ENCODE peak calls at places on chromosomes 13 and 19, in seven cellular contexts. One of them, this sample, is unnamed.

GRCh38 chr19:30873003-30873402 is 476.2 kb downstream of the TSHZ3 start:
- DNase-seq in endothelial cell: no peak
- DNase-seq in T-helper 9 cell: no peak
- DNase-seq in type B pancreatic cell: no peak
- DNase-seq in cardiac muscle cell: no peak
- DNase-seq in NCI-H226: no peak
- DNase-seq in osteocyte: no peak
- DNase-seq in this sample: no peak

GRCh38 chr13:29922896-29923295 is 72.5 kb upstream of the UBL3 start:
- DNase-seq in endothelial cell: no peak
- DNase-seq in T-helper 9 cell: no peak
- DNase-seq in type B pancreatic cell: no peak
- DNase-seq in cardiac muscle cell: peak
- DNase-seq in NCI-H226: peak
- DNase-seq in osteocyte: no peak
- DNase-seq in this sample: no peak

GRCh38 chr19:10653482-10653731 is 739 bp upstream of the ILF3 start:
- DNase-seq in endothelial cell: no peak
- DNase-seq in T-helper 9 cell: no peak
- DNase-seq in type B pancreatic cell: no peak
- DNase-seq in cardiac muscle cell: no peak
- DNase-seq in NCI-H226: no peak
- DNase-seq in osteocyte: no peak
- DNase-seq in this sample: no peak

GRCh38 chr13:39401091-39401647 is 201.8 kb downstream of the LHFPL6 start:
- DNase-seq in endothelial cell: no peak
- DNase-seq in T-helper 9 cell: no peak
- DNase-seq in type B pancreatic cell: no peak
- DNase-seq in cardiac muscle cell: no peak
- DNase-seq in NCI-H226: no peak
- DNase-seq in osteocyte: no peak
- DNase-seq in this sample: no peak

GRCh38 chr13:74132768-74133656 is 1.2 kb downstream of the KLF12 start:
- DNase-seq in endothelial cell: peak
- DNase-seq in T-helper 9 cell: peak
- DNase-seq in type B pancreatic cell: peak
- DNase-seq in cardiac muscle cell: peak
- DNase-seq in NCI-H226: no peak
- DNase-seq in osteocyte: no peak
- DNase-seq in this sample: peak

GRCh38 chr13:112955271-112955937 is 13.6 kb upstream of the MCF2L start:
- DNase-seq in endothelial cell: no peak
- DNase-seq in T-helper 9 cell: no peak
- DNase-seq in type B pancreatic cell: no peak
- DNase-seq in cardiac muscle cell: no peak
- DNase-seq in NCI-H226: no peak
- DNase-seq in osteocyte: no peak
- DNase-seq in this sample: no peak

GRCh38 chr13:48660356-48661076 is 6.8 kb downstream of the CYSLTR2 start:
- DNase-seq in endothelial cell: no peak
- DNase-seq in T-helper 9 cell: no peak
- DNase-seq in type B pancreatic cell: no peak
- DNase-seq in cardiac muscle cell: no peak
- DNase-seq in NCI-H226: no peak
- DNase-seq in osteocyte: no peak
- DNase-seq in this sample: no peak

GRCh38 chr19:48398329-48399235 is 5.1 kb downstream of the GRIN2D start:
- DNase-seq in endothelial cell: peak
- DNase-seq in T-helper 9 cell: peak
- DNase-seq in type B pancreatic cell: peak
- DNase-seq in cardiac muscle cell: peak
- DNase-seq in NCI-H226: no peak
- DNase-seq in osteocyte: peak
- DNase-seq in this sample: peak

GRCh38 chr13:91304740-91305139 is 42.7 kb upstream of the MIR17HG start:
- DNase-seq in endothelial cell: no peak
- DNase-seq in T-helper 9 cell: no peak
- DNase-seq in type B pancreatic cell: no peak
- DNase-seq in cardiac muscle cell: no peak
- DNase-seq in NCI-H226: no peak
- DNase-seq in osteocyte: no peak
- DNase-seq in this sample: no peak

GRCh38 chr19:22052644-22053013 is 345 bp downstream of the ZNF257 start:
- DNase-seq in endothelial cell: no peak
- DNase-seq in T-helper 9 cell: peak
- DNase-seq in type B pancreatic cell: peak
- DNase-seq in cardiac muscle cell: peak
- DNase-seq in NCI-H226: no peak
- DNase-seq in osteocyte: no peak
- DNase-seq in this sample: peak

GRCh38 chr19:55601127-55601526 is 1.0 kb downstream of the ZNF524 start:
- DNase-seq in endothelial cell: no peak
- DNase-seq in T-helper 9 cell: no peak
- DNase-seq in type B pancreatic cell: no peak
- DNase-seq in cardiac muscle cell: no peak
- DNase-seq in NCI-H226: no peak
- DNase-seq in osteocyte: no peak
- DNase-seq in this sample: no peak

GRCh38 chr13:43441916-43442315 is 344.9 kb downstream of the ENOX1 start:
- DNase-seq in endothelial cell: no peak
- DNase-seq in T-helper 9 cell: no peak
- DNase-seq in type B pancreatic cell: no peak
- DNase-seq in cardiac muscle cell: no peak
- DNase-seq in NCI-H226: no peak
- DNase-seq in osteocyte: no peak
- DNase-seq in this sample: no peak

GRCh38 chr13:39910833-39911232 is 255.4 kb downstream of the COG6 start:
- DNase-seq in endothelial cell: no peak
- DNase-seq in T-helper 9 cell: no peak
- DNase-seq in type B pancreatic cell: no peak
- DNase-seq in cardiac muscle cell: peak
- DNase-seq in NCI-H226: no peak
- DNase-seq in osteocyte: no peak
- DNase-seq in this sample: no peak

GRCh38 chr13:92196566-92197256 is 798.3 kb downstream of the GPC5 start:
- DNase-seq in endothelial cell: no peak
- DNase-seq in T-helper 9 cell: no peak
- DNase-seq in type B pancreatic cell: no peak
- DNase-seq in cardiac muscle cell: peak
- DNase-seq in NCI-H226: no peak
- DNase-seq in osteocyte: no peak
- DNase-seq in this sample: no peak

GRCh38 chr19:13983213-13983889 is 22.8 kb downstream of the RFX1 start:
- DNase-seq in endothelial cell: no peak
- DNase-seq in T-helper 9 cell: no peak
- DNase-seq in type B pancreatic cell: no peak
- DNase-seq in cardiac muscle cell: no peak
- DNase-seq in NCI-H226: no peak
- DNase-seq in osteocyte: no peak
- DNase-seq in this sample: peak

GRCh38 chr19:4870025-4870700 is 2.7 kb upstream of the PLIN3 start:
- DNase-seq in endothelial cell: no peak
- DNase-seq in T-helper 9 cell: no peak
- DNase-seq in type B pancreatic cell: no peak
- DNase-seq in cardiac muscle cell: peak
- DNase-seq in NCI-H226: peak
- DNase-seq in osteocyte: peak
- DNase-seq in this sample: no peak

GRCh38 chr13:49210669-49211068 is 9.5 kb upstream of the MLNR start:
- DNase-seq in endothelial cell: no peak
- DNase-seq in T-helper 9 cell: no peak
- DNase-seq in type B pancreatic cell: no peak
- DNase-seq in cardiac muscle cell: no peak
- DNase-seq in NCI-H226: no peak
- DNase-seq in osteocyte: no peak
- DNase-seq in this sample: no peak

GRCh38 chr19:7417671-7418324 is 69.1 kb downstream of the ARHGEF18 start:
- DNase-seq in endothelial cell: no peak
- DNase-seq in T-helper 9 cell: no peak
- DNase-seq in type B pancreatic cell: no peak
- DNase-seq in cardiac muscle cell: no peak
- DNase-seq in NCI-H226: no peak
- DNase-seq in osteocyte: no peak
- DNase-seq in this sample: no peak

GRCh38 chr13:112072531-112073244 is 5.7 kb downstream of the SOX1 start:
- DNase-seq in endothelial cell: peak
- DNase-seq in T-helper 9 cell: no peak
- DNase-seq in type B pancreatic cell: no peak
- DNase-seq in cardiac muscle cell: no peak
- DNase-seq in NCI-H226: no peak
- DNase-seq in osteocyte: no peak
- DNase-seq in this sample: no peak

GRCh38 chr13:31204592-31204991 is 4.8 kb downstream of the B3GLCT start:
- DNase-seq in endothelial cell: no peak
- DNase-seq in T-helper 9 cell: no peak
- DNase-seq in type B pancreatic cell: no peak
- DNase-seq in cardiac muscle cell: peak
- DNase-seq in NCI-H226: peak
- DNase-seq in osteocyte: no peak
- DNase-seq in this sample: no peak

GRCh38 chr13:74131206-74131605 is 3.0 kb downstream of the KLF12 start:
- DNase-seq in endothelial cell: no peak
- DNase-seq in T-helper 9 cell: no peak
- DNase-seq in type B pancreatic cell: no peak
- DNase-seq in cardiac muscle cell: no peak
- DNase-seq in NCI-H226: no peak
- DNase-seq in osteocyte: no peak
- DNase-seq in this sample: no peak

GRCh38 chr19:10625003-10625761 is at the start of gene SLC44A2:
- DNase-seq in endothelial cell: peak
- DNase-seq in T-helper 9 cell: no peak
- DNase-seq in type B pancreatic cell: peak
- DNase-seq in cardiac muscle cell: peak
- DNase-seq in NCI-H226: peak
- DNase-seq in osteocyte: peak
- DNase-seq in this sample: no peak

This sample was measured in activated T-helper 1 cell treated with Interleukin-2 at 50 U/mL for 16 hours.